ENCODE peak calls at places on chromosome 6, in eight cellular contexts. T, H, L, W, X, U, Q and F are unnamed samples.

GRCh38 chr6:32867022-32867477 is 13.1 kb downstream of the PSMB9 start:
- DNase-seq in X (no peak), T (no peak), Q (no peak), L (no peak), W (no peak), H (no peak), U (no peak), F (no peak)

GRCh38 chr6:35723587-35723986 is 13.2 kb upstream of the ARMC12 start:
- DNase-seq in U (no peak), L (no peak), X (no peak), H (no peak), Q (no peak), W (no peak), T (no peak), F (no peak)

GRCh38 chr6:25279748-25280616 is 808 bp downstream of the CARMIL1 start:
- DNase-seq in Q (peak), L (no peak), U (peak), T (no peak), W (peak), X (no peak), H (no peak), F (no peak)

GRCh38 chr6:87904041-87904440 is 143.6 kb upstream of the SPACA1 start:
- DNase-seq in U (no peak), H (no peak), T (no peak), Q (no peak), X (no peak), L (no peak), W (peak), F (no peak)

GRCh38 chr6:28658475-28659249 is 133.0 kb downstream of the GPX5 start:
- DNase-seq in W (peak), U (no peak), L (no peak), Q (no peak), H (no peak), X (no peak), T (no peak), F (no peak)

GRCh38 chr6:154593122-154593521 is 82.6 kb upstream of the CNKSR3 start:
- DNase-seq in T (no peak), U (peak), X (no peak), Q (no peak), H (no peak), W (no peak), L (no peak), F (no peak)

GRCh38 chr6:63634630-63635029 is 972 bp upstream of the PHF3 start:
- DNase-seq in T (no peak), X (no peak), L (no peak), U (peak), Q (no peak), W (peak), H (no peak), F (no peak)

GRCh38 chr6:136761227-136761922 is 30.9 kb downstream of the MAP3K5 start:
- DNase-seq in Q (no peak), W (no peak), T (no peak), U (no peak), L (no peak), H (no peak), X (no peak), F (no peak)

GRCh38 chr6:50966532-50966931 is 147.9 kb downstream of the TFAP2B start:
- DNase-seq in Q (no peak), H (no peak), W (no peak), T (no peak), L (no peak), U (no peak), X (no peak), F (no peak)

GRCh38 chr6:124110514-124110913 is 306.8 kb downstream of the NKAIN2 start:
- DNase-seq in X (no peak), L (no peak), Q (no peak), U (no peak), W (no peak), H (no peak), T (no peak), F (no peak)

GRCh38 chr6:837380-837779 is 144.4 kb upstream of the EXOC2 start:
- DNase-seq in H (no peak), W (no peak), Q (no peak), U (no peak), T (no peak), L (no peak), X (no peak), F (no peak)

GRCh38 chr6:92050216-92050615 is 1369.1 kb downstream of the EPHA7 start:
- DNase-seq in H (no peak), L (no peak), X (no peak), U (no peak), T (no peak), W (peak), Q (no peak), F (no peak)

GRCh38 chr6:74798302-74798701 is 407.6 kb downstream of the COL12A1 start:
- DNase-seq in L (no peak), U (no peak), Q (no peak), X (no peak), T (no peak), H (no peak), W (no peak), F (no peak)